ENCODE peak calls at places on chromosome 3, in four cellular contexts. One of them, this sample, is unnamed.
A peak's percentile ranks its signal among the peaks of the same experiment; 100 is the strongest.

GRCh38 chr3:11143476-11143875 is 10.8 kb upstream of the HRH1 start:
- DNase-seq in A549: no peak
- DNase-seq in HepG2: no peak
- DNase-seq in K562: no peak
- DNase-seq in this sample: no peak

GRCh38 chr3:147616998-147617619 is 207.9 kb downstream of the ZIC1 start:
- DNase-seq in A549: no peak
- DNase-seq in HepG2: peak; percentile 18
- DNase-seq in K562: no peak
- DNase-seq in this sample: no peak

GRCh38 chr3:50442940-50443579 is 60.4 kb downstream of the CACNA2D2 start:
- DNase-seq in A549: no peak
- DNase-seq in HepG2: no peak
- DNase-seq in K562: no peak
- DNase-seq in this sample: no peak

GRCh38 chr3:197533396-197534347 is 22.1 kb downstream of the BDH1 start:
- DNase-seq in A549: no peak
- DNase-seq in HepG2: no peak
- DNase-seq in K562: no peak
- DNase-seq in this sample: no peak

GRCh38 chr3:44240061-44240460 is 1.6 kb upstream of the TOPAZ1 start:
- DNase-seq in A549: no peak
- DNase-seq in HepG2: no peak
- DNase-seq in K562: no peak
- DNase-seq in this sample: no peak

GRCh38 chr3:181382656-181383055 is 329.1 kb upstream of the SOX2 start:
- DNase-seq in A549: no peak
- DNase-seq in HepG2: no peak
- DNase-seq in K562: no peak
- DNase-seq in this sample: no peak

GRCh38 chr3:71652786-71653419 is 69.4 kb upstream of the FOXP1 start:
- DNase-seq in A549: peak; percentile 34
- DNase-seq in HepG2: peak; percentile 50
- DNase-seq in K562: peak; percentile 38
- DNase-seq in this sample: peak; percentile 4

GRCh38 chr3:6697722-6698121 is 163.2 kb upstream of the GRM7 start:
- DNase-seq in A549: no peak
- DNase-seq in HepG2: no peak
- DNase-seq in K562: no peak
- DNase-seq in this sample: no peak

GRCh38 chr3:186757214-186757613 is 26.2 kb upstream of the EIF4A2 start:
- DNase-seq in A549: no peak
- DNase-seq in HepG2: no peak
- DNase-seq in K562: no peak
- DNase-seq in this sample: no peak

GRCh38 chr3:86989611-86990010 is 1.3 kb downstream of the VGLL3 start:
- DNase-seq in A549: no peak
- DNase-seq in HepG2: no peak
- DNase-seq in K562: no peak
- DNase-seq in this sample: no peak

GRCh38 chr3:29764059-29764458 is 483.2 kb downstream of the RBMS3 start:
- DNase-seq in A549: no peak
- DNase-seq in HepG2: no peak
- DNase-seq in K562: no peak
- DNase-seq in this sample: no peak

GRCh38 chr3:85161544-85161943 is 202.8 kb downstream of the CADM2 start:
- DNase-seq in A549: peak; percentile 8
- DNase-seq in HepG2: peak; percentile 20
- DNase-seq in K562: no peak
- DNase-seq in this sample: no peak

GRCh38 chr3:13274874-13275332 is 145.2 kb downstream of the NUP210 start:
- DNase-seq in A549: no peak
- DNase-seq in HepG2: no peak
- DNase-seq in K562: no peak
- DNase-seq in this sample: no peak

GRCh38 chr3:38717603-38718240 is 68.2 kb upstream of the SCN5A start:
- DNase-seq in A549: no peak
- DNase-seq in HepG2: no peak
- DNase-seq in K562: no peak
- DNase-seq in this sample: no peak
- TF ChIP-seq RAD21 in A549: no peak
- TF ChIP-seq RAD21 in HepG2: no peak
- TF ChIP-seq RAD21 in K562: no peak
- TF ChIP-seq RAD21 in this sample: no peak

GRCh38 chr3:173891272-173892100 is 493.9 kb downstream of the NLGN1 start:
- DNase-seq in A549: no peak
- DNase-seq in HepG2: no peak
- DNase-seq in K562: no peak
- DNase-seq in this sample: no peak
- TF ChIP-seq CHD4 in A549: no peak
- TF ChIP-seq CHD4 in HepG2: no peak
- TF ChIP-seq CHD4 in K562: no peak
- TF ChIP-seq CHD4 in this sample: no peak

GRCh38 chr3:106379251-106379750 is 510.5 kb upstream of the CBLB start:
- DNase-seq in A549: no peak
- DNase-seq in HepG2: no peak
- DNase-seq in K562: no peak
- DNase-seq in this sample: no peak
- TF ChIP-seq RAD21 in A549: no peak
- TF ChIP-seq RAD21 in HepG2: no peak
- TF ChIP-seq RAD21 in K562: no peak
- TF ChIP-seq RAD21 in this sample: no peak

GRCh38 chr3:196344663-196345062 is 6.5 kb upstream of the TM4SF19 start:
- DNase-seq in A549: no peak
- DNase-seq in HepG2: no peak
- DNase-seq in K562: no peak
- DNase-seq in this sample: no peak
- TF ChIP-seq CHD4 in A549: no peak
- TF ChIP-seq CHD4 in HepG2: no peak
- TF ChIP-seq CHD4 in K562: no peak
- TF ChIP-seq CHD4 in this sample: no peak

GRCh38 chr3:149701977-149702350 is 44.1 kb upstream of the WWTR1 start:
- DNase-seq in A549: no peak
- DNase-seq in HepG2: no peak
- DNase-seq in K562: no peak
- DNase-seq in this sample: no peak

GRCh38 chr3:149702691-149703426 is 45.0 kb upstream of the WWTR1 start:
- DNase-seq in A549: no peak
- DNase-seq in HepG2: no peak
- DNase-seq in K562: no peak
- DNase-seq in this sample: no peak

GRCh38 chr3:149706905-149707304 is 45.4 kb downstream of the COMMD2 start:
- DNase-seq in A549: no peak
- DNase-seq in HepG2: no peak
- DNase-seq in K562: no peak
- DNase-seq in this sample: no peak

GRCh38 chr3:149703474-149703873 is 45.6 kb upstream of the WWTR1 start:
- DNase-seq in A549: no peak
- DNase-seq in HepG2: no peak
- DNase-seq in K562: no peak
- DNase-seq in this sample: no peak

DNA sequence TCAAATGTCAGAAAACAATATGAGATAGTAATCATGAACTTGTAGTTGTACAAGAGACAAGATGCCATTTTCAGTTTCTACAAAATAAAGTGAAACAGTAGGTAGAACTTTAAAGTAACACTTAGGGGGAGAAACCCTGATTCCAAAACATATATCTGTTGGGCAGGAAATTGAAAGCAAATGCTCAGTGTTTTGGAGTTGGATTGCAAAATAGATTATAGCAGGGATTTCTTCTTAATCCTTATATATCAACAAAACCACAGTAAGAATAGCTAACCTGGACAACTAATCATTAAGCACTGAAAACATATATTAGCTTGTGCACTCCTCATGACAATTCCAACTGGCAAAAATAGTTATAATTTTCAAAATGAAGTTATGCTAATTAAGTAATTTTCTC is 46.9 kb downstream of the COMMD2 start:
- DNase-seq in A549: no peak
- DNase-seq in HepG2: no peak
- DNase-seq in K562: no peak
- DNase-seq in this sample: no peak
- TF ChIP-seq RAD21 in A549: no peak
- TF ChIP-seq RAD21 in HepG2: no peak
- TF ChIP-seq RAD21 in K562: no peak
- TF ChIP-seq RAD21 in this sample: no peak

GRCh38 chr3:116059421-116060096 is 385.7 kb downstream of the LSAMP start:
- DNase-seq in A549: peak; percentile 41
- DNase-seq in HepG2: peak; percentile 1
- DNase-seq in K562: peak; percentile 62
- DNase-seq in this sample: no peak
- TF ChIP-seq CHD4 in A549: no peak
- TF ChIP-seq CHD4 in HepG2: no peak
- TF ChIP-seq CHD4 in K562: no peak
- TF ChIP-seq CHD4 in this sample: no peak

This sample was measured in GM12878.